ENCODE peak calls at places on chromosome X, in seven cellular contexts. U, V, Q, S, X, O and D are unnamed samples.

GRCh38 chrX:140229187-140229586 is 263.9 kb upstream of the CXorf66 start:
- DNase-seq in U (no peak), V (no peak), Q (no peak), S (no peak), X (no peak), O (no peak), D (no peak)

GRCh38 chrX:34612036-34612435 is 45.0 kb downstream of the TMEM47 start:
- DNase-seq in U (no peak), V (peak), Q (no peak), S (no peak), X (no peak), O (no peak), D (no peak)

GRCh38 chrX:63250253-63250868 is 100.8 kb downstream of the SPIN4 start:
- DNase-seq in U (peak), V (no peak), Q (no peak), S (no peak), X (peak), O (peak), D (no peak)

GRCh38 chrX:37998586-37999267 is 7.6 kb upstream of the SYTL5 start:
- DNase-seq in U (peak), V (peak), Q (no peak), S (no peak), X (no peak), O (peak), D (no peak)

GRCh38 chrX:96924581-96924980 is 40.9 kb downstream of the RPA4 start:
- DNase-seq in U (no peak), V (no peak), Q (no peak), S (no peak), X (no peak), O (no peak), D (no peak)

GRCh38 chrX:41250867-41251266 is 83.1 kb upstream of the DDX3X start:
- DNase-seq in U (no peak), V (no peak), Q (no peak), S (no peak), X (no peak), O (no peak), D (no peak)

GRCh38 chrX:12329476-12329875 is 191.2 kb downstream of the FRMPD4 start:
- DNase-seq in U (no peak), V (no peak), Q (no peak), S (no peak), X (no peak), O (no peak), D (no peak)

GRCh38 chrX:118049713-118050112 is 66.9 kb downstream of the KLHL13 start:
- DNase-seq in U (no peak), V (peak), Q (no peak), S (no peak), X (no peak), O (no peak), D (no peak)

GRCh38 chrX:70166601-70167590 is 10.4 kb upstream of the DGAT2L6 start:
- DNase-seq in U (peak), V (peak), Q (no peak), S (no peak), X (no peak), O (peak), D (no peak)

GRCh38 chrX:52923781-52924241 is 26.7 kb downstream of the FAM156B start:
- DNase-seq in U (no peak), V (peak), Q (no peak), S (no peak), X (peak), O (peak), D (no peak)

GRCh38 chrX:132809581-132809980 is 148.8 kb downstream of the HS6ST2 start:
- DNase-seq in U (no peak), V (no peak), Q (no peak), S (no peak), X (no peak), O (no peak), D (no peak)

GRCh38 chrX:129957241-129958099 is 25.0 kb upstream of the BCORL1 start:
- DNase-seq in U (no peak), V (peak), Q (no peak), S (no peak), X (peak), O (peak), D (no peak)